ENCODE peak calls at places on chromosomes 7 and 10, in ten cellular contexts. One of them, this sample, is unnamed. For H3K4me1, the result is how much of the 10 kb centered on the place peaks cover.

GRCh38 chr7:153443031-153443430 is 609.2 kb upstream of the DPP6 start:
- DNase-seq in astrocyte: no peak
- DNase-seq in K562: no peak
- DNase-seq in adrenal gland: no peak
- DNase-seq in upper lobe of right lung: no peak
- DNase-seq in tibial nerve: no peak
- DNase-seq in HepG2: no peak
- DNase-seq in neuronal stem cell: no peak
- DNase-seq in left ventricle myocardium inferior: no peak
- DNase-seq in HCT116: no peak
- DNase-seq in this sample: no peak

GRCh38 chr7:4123823-4124222 is 558.3 kb upstream of the FOXK1 start:
- DNase-seq in astrocyte: peak
- DNase-seq in K562: no peak
- DNase-seq in adrenal gland: no peak
- DNase-seq in upper lobe of right lung: peak
- DNase-seq in tibial nerve: no peak
- DNase-seq in HepG2: no peak
- DNase-seq in neuronal stem cell: no peak
- DNase-seq in left ventricle myocardium inferior: no peak
- DNase-seq in HCT116: no peak
- DNase-seq in this sample: no peak

GRCh38 chr7:99457646-99458493 is 8.1 kb downstream of the ATP5MF start:
- DNase-seq in astrocyte: no peak
- DNase-seq in K562: no peak
- DNase-seq in adrenal gland: no peak
- DNase-seq in upper lobe of right lung: no peak
- DNase-seq in tibial nerve: no peak
- DNase-seq in HepG2: no peak
- DNase-seq in neuronal stem cell: no peak
- DNase-seq in left ventricle myocardium inferior: no peak
- DNase-seq in HCT116: no peak
- DNase-seq in this sample: no peak

GRCh38 chr10:2284071-2284470 is 546.7 kb upstream of the ADARB2 start:
- DNase-seq in astrocyte: no peak
- DNase-seq in K562: no peak
- DNase-seq in adrenal gland: no peak
- DNase-seq in upper lobe of right lung: no peak
- DNase-seq in tibial nerve: no peak
- DNase-seq in HepG2: no peak
- DNase-seq in neuronal stem cell: no peak
- DNase-seq in left ventricle myocardium inferior: no peak
- DNase-seq in HCT116: no peak
- DNase-seq in this sample: no peak

GRCh38 chr7:14765731-14766130 is 136.8 kb downstream of the DGKB start:
- DNase-seq in astrocyte: no peak
- DNase-seq in K562: no peak
- DNase-seq in adrenal gland: no peak
- DNase-seq in upper lobe of right lung: no peak
- DNase-seq in tibial nerve: no peak
- DNase-seq in HepG2: no peak
- DNase-seq in neuronal stem cell: no peak
- DNase-seq in left ventricle myocardium inferior: no peak
- DNase-seq in HCT116: no peak
- DNase-seq in this sample: no peak

GRCh38 chr10:101749511-101750016 is 26.4 kb downstream of the FGF8 start:
- DNase-seq in astrocyte: no peak
- DNase-seq in K562: peak
- DNase-seq in adrenal gland: peak
- DNase-seq in upper lobe of right lung: no peak
- DNase-seq in tibial nerve: no peak
- DNase-seq in HepG2: no peak
- DNase-seq in neuronal stem cell: no peak
- DNase-seq in left ventricle myocardium inferior: no peak
- DNase-seq in HCT116: no peak
- DNase-seq in this sample: no peak

GRCh38 chr7:81956520-81956919 is 186.7 kb upstream of the HGF start:
- DNase-seq in astrocyte: peak
- DNase-seq in K562: no peak
- DNase-seq in adrenal gland: no peak
- DNase-seq in upper lobe of right lung: no peak
- DNase-seq in tibial nerve: peak
- DNase-seq in HepG2: peak
- DNase-seq in neuronal stem cell: peak
- DNase-seq in left ventricle myocardium inferior: no peak
- DNase-seq in HCT116: peak
- DNase-seq in this sample: no peak

GRCh38 chr10:22251751-22252285 is 34.0 kb upstream of the EBLN1 start:
- DNase-seq in astrocyte: peak
- DNase-seq in K562: no peak
- DNase-seq in adrenal gland: peak
- DNase-seq in upper lobe of right lung: peak
- DNase-seq in tibial nerve: peak
- DNase-seq in HepG2: no peak
- DNase-seq in neuronal stem cell: peak
- DNase-seq in left ventricle myocardium inferior: peak
- DNase-seq in HCT116: no peak
- DNase-seq in this sample: peak

GRCh38 chr7:54841772-54842707 is 83.0 kb upstream of the SEC61G start:
- DNase-seq in astrocyte: peak
- DNase-seq in K562: no peak
- DNase-seq in adrenal gland: no peak
- DNase-seq in upper lobe of right lung: no peak
- DNase-seq in tibial nerve: no peak
- DNase-seq in HepG2: peak
- DNase-seq in neuronal stem cell: no peak
- DNase-seq in left ventricle myocardium inferior: peak
- DNase-seq in HCT116: peak
- DNase-seq in this sample: no peak

GRCh38 chr10:93471110-93471651 is 11.0 kb downstream of the MYOF start:
- DNase-seq in astrocyte: peak
- DNase-seq in K562: no peak
- DNase-seq in adrenal gland: no peak
- DNase-seq in upper lobe of right lung: no peak
- DNase-seq in tibial nerve: no peak
- DNase-seq in HepG2: peak
- DNase-seq in neuronal stem cell: no peak
- DNase-seq in left ventricle myocardium inferior: no peak
- DNase-seq in HCT116: peak
- DNase-seq in this sample: peak

GRCh38 chr10:29328988-29329387 is 40.1 kb downstream of the LYZL1 start:
- DNase-seq in astrocyte: peak
- DNase-seq in K562: no peak
- DNase-seq in adrenal gland: no peak
- DNase-seq in upper lobe of right lung: no peak
- DNase-seq in tibial nerve: peak
- DNase-seq in HepG2: no peak
- DNase-seq in neuronal stem cell: no peak
- DNase-seq in left ventricle myocardium inferior: peak
- DNase-seq in HCT116: no peak
- DNase-seq in this sample: no peak

GRCh38 chr10:114374141-114374791 is 30.0 kb downstream of the AFAP1L2 start:
- DNase-seq in astrocyte: no peak
- DNase-seq in K562: no peak
- DNase-seq in adrenal gland: no peak
- DNase-seq in upper lobe of right lung: no peak
- DNase-seq in tibial nerve: peak
- DNase-seq in HepG2: no peak
- DNase-seq in neuronal stem cell: no peak
- DNase-seq in left ventricle myocardium inferior: peak
- DNase-seq in HCT116: no peak
- DNase-seq in this sample: no peak

GRCh38 chr7:29563590-29564454 is at the start of gene PRR15:
- DNase-seq in astrocyte: peak
- DNase-seq in K562: no peak
- DNase-seq in adrenal gland: peak
- DNase-seq in upper lobe of right lung: no peak
- DNase-seq in tibial nerve: no peak
- DNase-seq in HepG2: peak
- DNase-seq in neuronal stem cell: no peak
- DNase-seq in left ventricle myocardium inferior: no peak
- DNase-seq in HCT116: peak
- DNase-seq in this sample: peak

GRCh38 chr10:69588358-69588757 is 15.1 kb upstream of the NEUROG3 start:
- DNase-seq in astrocyte: no peak
- DNase-seq in K562: no peak
- DNase-seq in adrenal gland: no peak
- DNase-seq in upper lobe of right lung: no peak
- DNase-seq in tibial nerve: no peak
- DNase-seq in HepG2: no peak
- DNase-seq in neuronal stem cell: no peak
- DNase-seq in left ventricle myocardium inferior: no peak
- DNase-seq in HCT116: no peak
- DNase-seq in this sample: no peak

GRCh38 chr10:23512355-23513058 is 73.6 kb downstream of the OTUD1 start:
- DNase-seq in astrocyte: peak
- DNase-seq in K562: peak
- DNase-seq in adrenal gland: peak
- DNase-seq in upper lobe of right lung: no peak
- DNase-seq in tibial nerve: no peak
- DNase-seq in HepG2: peak
- DNase-seq in neuronal stem cell: no peak
- DNase-seq in left ventricle myocardium inferior: no peak
- DNase-seq in HCT116: peak
- DNase-seq in this sample: no peak

GRCh38 chr7:64541438-64542359 is 21.2 kb downstream of the ZNF680 start:
- DNase-seq in astrocyte: peak
- DNase-seq in K562: no peak
- DNase-seq in adrenal gland: peak
- DNase-seq in upper lobe of right lung: no peak
- DNase-seq in tibial nerve: no peak
- DNase-seq in HepG2: no peak
- DNase-seq in neuronal stem cell: no peak
- DNase-seq in left ventricle myocardium inferior: no peak
- DNase-seq in HCT116: peak
- DNase-seq in this sample: no peak

GRCh38 chr10:50373821-50374501 is 122.6 kb upstream of the ASAH2 start:
- DNase-seq in astrocyte: peak
- DNase-seq in K562: no peak
- DNase-seq in adrenal gland: no peak
- DNase-seq in upper lobe of right lung: no peak
- DNase-seq in tibial nerve: no peak
- DNase-seq in HepG2: no peak
- DNase-seq in neuronal stem cell: no peak
- DNase-seq in left ventricle myocardium inferior: no peak
- DNase-seq in HCT116: no peak
- DNase-seq in this sample: no peak

GRCh38 chr7:98213874-98214810 is 2.9 kb downstream of the BHLHA15 start:
- DNase-seq in astrocyte: no peak
- DNase-seq in K562: no peak
- DNase-seq in adrenal gland: no peak
- DNase-seq in upper lobe of right lung: peak
- DNase-seq in tibial nerve: no peak
- DNase-seq in HepG2: no peak
- DNase-seq in neuronal stem cell: no peak
- DNase-seq in left ventricle myocardium inferior: peak
- DNase-seq in HCT116: no peak
- DNase-seq in this sample: no peak

GRCh38 chr7:117781707-117782106 is 91.5 kb downstream of the CTTNBP2 start:
- DNase-seq in astrocyte: peak
- DNase-seq in K562: no peak
- DNase-seq in adrenal gland: no peak
- DNase-seq in upper lobe of right lung: no peak
- DNase-seq in tibial nerve: no peak
- DNase-seq in HepG2: no peak
- DNase-seq in neuronal stem cell: no peak
- DNase-seq in left ventricle myocardium inferior: no peak
- DNase-seq in HCT116: no peak
- DNase-seq in this sample: no peak

GRCh38 chr7:156073366-156074052 is 261.2 kb upstream of the SHH start:
- DNase-seq in astrocyte: no peak
- DNase-seq in K562: no peak
- DNase-seq in adrenal gland: no peak
- DNase-seq in upper lobe of right lung: peak
- DNase-seq in tibial nerve: no peak
- DNase-seq in HepG2: no peak
- DNase-seq in neuronal stem cell: no peak
- DNase-seq in left ventricle myocardium inferior: no peak
- DNase-seq in HCT116: no peak
- DNase-seq in this sample: no peak
- H3K4me1 ChIP-seq in astrocyte: under half
- H3K4me1 ChIP-seq in K562: under half
- H3K4me1 ChIP-seq in adrenal gland: under half
- H3K4me1 ChIP-seq in upper lobe of right lung: under half
- H3K4me1 ChIP-seq in tibial nerve: under half
- H3K4me1 ChIP-seq in HepG2: under half
- H3K4me1 ChIP-seq in neuronal stem cell: under half
- H3K4me1 ChIP-seq in left ventricle myocardium inferior: under half
- H3K4me1 ChIP-seq in HCT116: under half
- H3K4me1 ChIP-seq in this sample: under half

GRCh38 chr7:80902035-80902434 is 16.8 kb downstream of the SEMA3C start:
- DNase-seq in astrocyte: no peak
- DNase-seq in K562: no peak
- DNase-seq in adrenal gland: no peak
- DNase-seq in upper lobe of right lung: no peak
- DNase-seq in tibial nerve: no peak
- DNase-seq in HepG2: no peak
- DNase-seq in neuronal stem cell: no peak
- DNase-seq in left ventricle myocardium inferior: no peak
- DNase-seq in HCT116: no peak
- DNase-seq in this sample: no peak
- H3K4me1 ChIP-seq in astrocyte: under half
- H3K4me1 ChIP-seq in K562: under half
- H3K4me1 ChIP-seq in adrenal gland: under half
- H3K4me1 ChIP-seq in upper lobe of right lung: under half
- H3K4me1 ChIP-seq in tibial nerve: under half
- H3K4me1 ChIP-seq in HepG2: under half
- H3K4me1 ChIP-seq in neuronal stem cell: under half
- H3K4me1 ChIP-seq in left ventricle myocardium inferior: under half
- H3K4me1 ChIP-seq in HCT116: under half
- H3K4me1 ChIP-seq in this sample: under half

DNA sequence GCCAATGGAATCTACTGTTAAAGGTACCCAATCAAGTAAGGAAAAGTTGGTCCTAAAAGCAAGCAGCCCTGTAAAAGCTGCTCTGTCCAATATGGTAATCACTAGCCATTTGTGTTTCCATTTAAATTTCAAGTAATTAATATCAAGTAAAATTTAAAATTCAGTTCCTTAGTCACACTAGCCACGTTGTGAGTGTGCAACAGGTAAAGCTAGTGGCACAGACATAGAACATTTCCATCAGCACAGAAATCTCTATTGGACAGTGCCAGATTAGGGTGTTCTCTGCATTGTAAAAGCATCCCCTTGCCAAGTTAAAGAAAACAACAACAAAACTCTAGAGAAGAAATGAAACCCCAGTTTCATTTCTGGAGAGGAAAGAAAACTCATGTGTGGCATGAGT is 4.4 kb downstream of the CAV1 start:
- DNase-seq in astrocyte: no peak
- DNase-seq in K562: no peak
- DNase-seq in adrenal gland: no peak
- DNase-seq in upper lobe of right lung: no peak
- DNase-seq in tibial nerve: no peak
- DNase-seq in HepG2: no peak
- DNase-seq in neuronal stem cell: no peak
- DNase-seq in left ventricle myocardium inferior: no peak
- DNase-seq in HCT116: no peak
- DNase-seq in this sample: no peak
- H3K4me1 ChIP-seq in astrocyte: under half
- H3K4me1 ChIP-seq in K562: under half
- H3K4me1 ChIP-seq in adrenal gland: under half
- H3K4me1 ChIP-seq in upper lobe of right lung: under half
- H3K4me1 ChIP-seq in tibial nerve: half or more
- H3K4me1 ChIP-seq in HepG2: under half
- H3K4me1 ChIP-seq in neuronal stem cell: under half
- H3K4me1 ChIP-seq in left ventricle myocardium inferior: half or more
- H3K4me1 ChIP-seq in HCT116: under half
- H3K4me1 ChIP-seq in this sample: under half

GRCh38 chr10:124688366-124688765 is 55.8 kb downstream of the FAM53B start:
- DNase-seq in astrocyte: no peak
- DNase-seq in K562: no peak
- DNase-seq in adrenal gland: no peak
- DNase-seq in upper lobe of right lung: no peak
- DNase-seq in tibial nerve: no peak
- DNase-seq in HepG2: no peak
- DNase-seq in neuronal stem cell: no peak
- DNase-seq in left ventricle myocardium inferior: no peak
- DNase-seq in HCT116: no peak
- DNase-seq in this sample: no peak
- H3K4me1 ChIP-seq in astrocyte: under half
- H3K4me1 ChIP-seq in K562: under half
- H3K4me1 ChIP-seq in adrenal gland: half or more
- H3K4me1 ChIP-seq in upper lobe of right lung: under half
- H3K4me1 ChIP-seq in tibial nerve: half or more
- H3K4me1 ChIP-seq in HepG2: under half
- H3K4me1 ChIP-seq in neuronal stem cell: under half
- H3K4me1 ChIP-seq in left ventricle myocardium inferior: half or more
- H3K4me1 ChIP-seq in HCT116: under half
- H3K4me1 ChIP-seq in this sample: under half

This sample was measured in small intestine.